ENCODE peak calls at places on chromosomes 3 and 15, in five cellular contexts. D is stimulated activated CD4-positive, alpha-beta T cell treated with anti-CD3 and anti-CD28 coated beads, Interleukin-1b, Interleukin-23, amount 100 ng/mL, for 1 hour; M is T-helper 9 cell; I is ascending aorta; A is AG20443. H is an unnamed sample.

GRCh38 chr3:49132437-49133225 is at the start of gene LAMB2:
- DNase-seq in A (peak), I (peak), D (no peak), M (no peak), H (peak)

GRCh38 chr3:44513513-44513912 is 36.0 kb upstream of the ZNF445 start:
- DNase-seq in M (no peak), I (no peak), D (no peak), A (no peak), H (no peak)

GRCh38 chr3:43256714-43257461 is 29.5 kb upstream of the SNRK start:
- DNase-seq in D (no peak), M (no peak), I (no peak), A (no peak), H (no peak)

GRCh38 chr3:10198226-10198625 is 33.5 kb downstream of the IRAK2 start:
- DNase-seq in A (no peak), I (no peak), M (no peak), D (no peak), H (no peak)

GRCh38 chr3:48465531-48466378 is 19.2 kb downstream of the ATRIP start:
- DNase-seq in I (peak), A (peak), D (peak), M (peak), H (peak)

GRCh38 chr3:128439226-128439625 is 27.5 kb downstream of the DNAJB8 start:
- DNase-seq in I (no peak), D (no peak), M (no peak), A (peak), H (no peak)

GRCh38 chr15:66821307-66821706 is 119.3 kb downstream of the SMAD6 start:
- DNase-seq in I (no peak), A (no peak), D (no peak), M (no peak), H (no peak)

GRCh38 chr15:65980824-65981456 is 111.6 kb downstream of the RAB11A start:
- DNase-seq in A (peak), I (no peak), D (no peak), M (no peak), H (no peak)

GRCh38 chr3:65785065-65785645 is 253.6 kb downstream of the MAGI1 start:
- DNase-seq in I (no peak), D (no peak), M (no peak), A (peak), H (peak)

GRCh38 chr15:39553947-39554731 is 26.7 kb upstream of the THBS1 start:
- DNase-seq in I (no peak), D (no peak), A (no peak), M (no peak), H (no peak)